ENCODE peak calls at places on chromosomes 1 and 21, in five cellular contexts. U is K562, A is GM12878, J is HepG2, D is H1. G is an unnamed sample.

GRCh38 chr1:202056644-202057334 is 46.4 kb downstream of the ELF3 start:
- DNase-seq in A (no peak), J (peak), U (peak), D (no peak), G (peak)

GRCh38 chr1:8317647-8318360 is at the start of gene SLC45A1:
- DNase-seq in U (peak), A (no peak), D (no peak), J (no peak), G (peak)

GRCh38 chr21:43590220-43590619 is 69.1 kb downstream of the HSF2BP start:
- DNase-seq in J (peak), D (no peak), A (no peak), U (no peak), G (peak)

GRCh38 chr1:243944429-243945160 is 94.6 kb upstream of the AKT3 start:
- DNase-seq in D (peak), J (peak), A (no peak), U (no peak), G (peak)

GRCh38 chr1:24699628-24700027 is 45.6 kb upstream of the CLIC4 start:
- DNase-seq in U (no peak), A (no peak), D (no peak), J (no peak), G (no peak)

GRCh38 chr1:15836772-15837669 is 10.5 kb upstream of the SPEN start:
- DNase-seq in J (no peak), U (no peak), A (no peak), D (no peak), G (no peak)

GRCh38 chr1:234542211-234542850 is 63.4 kb upstream of the TARBP1 start:
- DNase-seq in U (no peak), D (no peak), A (no peak), J (no peak), G (no peak)

GRCh38 chr1:112402682-112403643 is 6.9 kb downstream of the CTTNBP2NL start:
- DNase-seq in J (no peak), D (no peak), A (no peak), U (no peak), G (no peak)

GRCh38 chr1:208837242-208837641 is 593.1 kb upstream of the PLXNA2 start:
- DNase-seq in J (no peak), A (no peak), D (no peak), U (no peak), G (no peak)

GRCh38 chr1:55718758-55719671 is 503.9 kb upstream of the USP24 start:
- DNase-seq in D (peak), A (no peak), J (peak), U (no peak), G (peak)

GRCh38 chr21:44706706-44707615 is 4.4 kb downstream of the TSPEAR start:
- DNase-seq in U (no peak), A (no peak), J (no peak), D (no peak), G (no peak)

GRCh38 chr1:235397733-235398132 is 30.5 kb downstream of the TBCE start:
- DNase-seq in D (no peak), A (no peak), J (no peak), U (no peak), G (peak)

GRCh38 chr1:22363403-22364325 is 88.0 kb upstream of the ZBTB40 start:
- DNase-seq in J (no peak), D (no peak), A (no peak), U (no peak), G (no peak)

GRCh38 chr1:207713529-207713928 is 38.3 kb upstream of the CD46 start:
- DNase-seq in A (no peak), D (no peak), J (no peak), U (no peak), G (no peak)

GRCh38 chr1:224696891-224697765 is 81.0 kb downstream of the CNIH3 start:
- DNase-seq in D (no peak), A (no peak), J (no peak), U (no peak), G (no peak)

GRCh38 chr21:35506352-35506751 is 457.2 kb upstream of the RUNX1 start:
- DNase-seq in D (no peak), U (no peak), J (no peak), A (no peak), G (no peak)
- TF ChIP-seq HDAC2 in D (no peak), U (no peak), J (no peak), A (no peak), G (no peak)

GRCh38 chr21:17848228-17848627 is 29.1 kb upstream of the C21orf91 start:
- DNase-seq in J (no peak), D (no peak), U (no peak), A (peak), G (no peak)
- TF ChIP-seq HDAC2 in J (no peak), D (no peak), U (no peak), A (no peak), G (no peak)

GRCh38 chr1:206609229-206609991 is 2.9 kb downstream of the EIF2D start:
- DNase-seq in J (no peak), U (no peak), D (no peak), A (peak), G (no peak)

GRCh38 chr1:206606867-206607266 is 5.4 kb downstream of the EIF2D start:
- DNase-seq in J (peak), A (no peak), D (no peak), U (peak), G (peak)

GRCh38 chr1:206604861-206605260 is 7.4 kb downstream of the EIF2D start:
- DNase-seq in U (no peak), J (no peak), A (no peak), D (no peak), G (no peak)

GRCh38 chr1:206612129-206612876 is at the start of gene EIF2D:
- DNase-seq in U (peak), J (peak), D (peak), A (peak), G (peak)

DNA sequence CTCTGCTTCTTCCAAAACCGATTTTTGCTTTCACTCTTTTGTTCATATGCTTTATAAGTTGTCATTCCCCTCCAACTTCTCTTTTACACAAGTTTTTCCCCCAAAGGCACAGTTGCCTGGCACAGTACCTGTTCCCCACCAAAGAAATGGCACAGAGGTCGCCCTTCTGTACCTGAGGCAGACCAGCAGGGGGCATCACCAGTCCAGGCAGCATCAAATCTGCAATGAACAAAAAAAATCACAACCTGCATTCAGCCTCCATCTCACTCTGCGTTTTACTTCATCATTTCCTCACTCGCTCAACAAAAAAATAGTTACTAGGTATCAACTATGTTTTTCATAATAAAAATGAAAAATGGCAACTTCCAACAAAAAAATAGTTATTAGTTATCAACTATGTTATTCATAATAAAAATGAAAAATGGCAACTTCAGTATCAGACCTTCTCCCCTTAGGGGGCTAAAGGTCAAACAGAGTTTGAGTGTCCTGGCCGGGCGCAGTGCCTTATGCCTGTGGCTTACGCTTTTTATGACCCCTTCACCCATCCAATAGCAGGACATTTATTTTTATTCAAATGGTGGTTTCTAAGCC is 4.1 kb downstream of the EIF2D start:
- DNase-seq in J (peak), U (peak), D (no peak), A (no peak), G (peak)
- TF ChIP-seq HDAC2 in J (no peak), U (no peak), D (no peak), A (no peak), G (no peak)

GRCh38 chr1:866095-866494 is 57.6 kb upstream of the SAMD11 start:
- DNase-seq in J (no peak), U (no peak), A (no peak), D (no peak), G (no peak)
- TF ChIP-seq HDAC2 in J (no peak), U (no peak), A (no peak), D (no peak), G (no peak)

DNA sequence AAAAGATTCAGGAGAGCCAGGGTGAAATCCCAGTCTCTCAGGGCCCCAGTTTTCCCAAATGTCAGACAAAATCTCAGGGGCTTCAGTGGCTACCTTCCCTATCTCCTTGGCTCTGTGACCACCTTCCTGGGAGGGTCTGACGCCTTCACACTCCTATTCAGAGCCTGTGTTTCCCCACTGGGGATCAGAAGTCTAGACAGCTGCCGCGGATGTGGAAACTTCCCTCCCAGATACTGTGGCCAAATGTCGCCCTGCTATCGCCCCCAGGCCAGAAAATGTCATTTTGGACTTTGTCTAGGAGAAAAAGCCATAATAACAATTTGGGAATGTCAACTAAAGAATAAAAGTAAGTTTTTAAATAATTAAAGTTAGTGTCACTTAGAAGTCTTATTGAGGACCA is 15.9 kb downstream of the A3GALT2 start:
- DNase-seq in A (no peak), J (no peak), D (no peak), U (no peak), G (no peak)
- TF ChIP-seq HDAC2 in A (no peak), J (no peak), D (no peak), U (no peak), G (no peak)

DNA sequence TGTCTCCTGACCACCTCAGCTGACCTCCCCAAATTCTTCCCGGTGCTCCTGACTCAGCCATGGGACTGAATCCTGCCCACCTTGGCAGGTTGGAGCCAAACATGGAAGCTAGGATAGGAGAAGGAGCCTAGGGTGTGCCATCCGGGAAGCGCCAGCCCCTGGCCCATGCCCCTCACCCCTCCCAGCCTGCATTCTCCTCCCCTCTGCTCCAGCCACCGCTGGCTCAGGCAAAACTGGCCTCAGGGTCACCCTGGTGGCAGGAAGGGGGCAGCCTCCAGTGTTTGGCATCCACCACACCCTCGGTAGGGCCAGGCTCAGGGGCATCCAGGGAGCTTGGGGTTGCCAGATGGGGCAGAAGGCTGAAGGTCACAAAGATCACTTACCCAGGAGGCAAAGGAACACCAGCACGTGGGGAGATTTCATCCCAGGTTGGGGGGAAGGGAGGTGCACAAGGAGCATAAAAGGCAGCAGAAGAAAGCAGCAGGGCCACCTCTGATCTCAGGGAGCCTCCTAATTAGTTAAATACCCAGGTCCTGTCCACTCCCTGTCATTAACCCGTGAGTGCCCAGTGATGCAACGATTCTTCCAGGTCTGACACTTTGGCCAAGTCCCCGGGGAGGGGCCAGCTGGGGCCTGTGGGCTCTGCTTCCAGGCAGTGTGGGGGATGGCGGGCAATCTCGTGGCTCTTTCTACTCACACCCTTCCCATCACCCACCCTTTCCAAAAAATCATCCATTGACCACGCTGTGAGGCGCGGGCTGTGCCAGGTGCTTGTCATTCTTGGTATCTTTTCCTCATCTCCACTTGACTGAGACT is at the start of gene PLA2G2E:
- DNase-seq in U (no peak), D (no peak), J (no peak), A (no peak), G (no peak)
- TF ChIP-seq HDAC2 in U (no peak), D (no peak), J (no peak), A (no peak), G (no peak)

DNA sequence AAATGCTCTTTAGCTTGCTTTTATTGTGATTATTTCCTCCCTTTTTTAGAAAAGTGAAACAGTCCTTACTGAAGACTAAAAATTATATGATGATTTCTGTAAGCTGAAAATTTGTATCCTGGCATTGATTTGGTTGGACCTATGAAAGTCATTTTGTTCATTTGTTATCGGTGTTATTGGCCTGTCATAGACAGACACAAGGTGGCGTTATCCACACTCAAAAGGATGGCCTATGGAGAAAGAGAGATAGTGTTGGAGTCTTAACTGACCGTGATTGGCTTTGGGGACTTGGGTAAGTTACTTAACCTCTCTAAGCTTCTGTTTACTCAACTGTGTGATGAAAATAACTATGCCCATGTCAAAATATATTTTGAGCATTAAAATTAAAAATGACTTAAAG is 203.6 kb upstream of the CHODL start:
- DNase-seq in D (no peak), U (no peak), A (no peak), J (peak), G (no peak)
- TF ChIP-seq HDAC2 in D (no peak), U (no peak), A (no peak), J (no peak), G (no peak)

G was measured in A549.